ENCODE peak calls at places on chromosomes 4 and X, in five cellular contexts. Y is aorta, P is dorsolateral prefrontal cortex, H is upper lobe of right lung, N is heart left ventricle. E is an unnamed sample. For H3K27me3, the result is how much of the 10 kb centered on the place peaks cover.

GRCh38 chr4:39932776-39933402 is 44.8 kb downstream of the PDS5A start:
- DNase-seq in Y (no peak), P (no peak), H (no peak), N (no peak), E (no peak)

GRCh38 chr4:119221412-119221811 is 8.9 kb downstream of the USP53 start:
- DNase-seq in Y (no peak), P (no peak), H (no peak), N (no peak), E (no peak)

GRCh38 chr4:105474110-105474518 is 252 bp upstream of the PPA2 start:
- DNase-seq in Y (peak), P (peak), H (peak), N (peak), E (no peak)

GRCh38 chr4:108796173-108796572 is 33.3 kb upstream of the ETNPPL start:
- DNase-seq in Y (no peak), P (no peak), H (no peak), N (no peak), E (no peak)

GRCh38 chr4:17232575-17233253 is 279.2 kb downstream of the QDPR start:
- DNase-seq in Y (no peak), P (no peak), H (no peak), N (peak), E (no peak)

GRCh38 chr4:186606593-186606992 is 51.2 kb upstream of the MTNR1A start:
- DNase-seq in Y (no peak), P (no peak), H (no peak), N (no peak), E (no peak)

GRCh38 chr4:77036206-77036605 is 39.6 kb downstream of the CCNI start:
- DNase-seq in Y (no peak), P (no peak), H (no peak), N (no peak), E (no peak)

GRCh38 chr4:17515724-17516407 is 901 bp downstream of the CLRN2 start:
- DNase-seq in Y (no peak), P (no peak), H (no peak), N (no peak), E (no peak)

GRCh38 chr4:165177725-165178666 is 29.4 kb upstream of the KLHL2 start:
- DNase-seq in Y (no peak), P (no peak), H (no peak), N (no peak), E (no peak)

GRCh38 chr4:101074326-101074725 is 273.0 kb downstream of the PPP3CA start:
- DNase-seq in Y (no peak), P (no peak), H (no peak), N (no peak), E (no peak)

GRCh38 chr4:165668694-165669093 is 204.3 kb upstream of the TLL1 start:
- DNase-seq in Y (no peak), P (no peak), H (no peak), N (no peak), E (no peak)

GRCh38 chr4:126748736-126749135 is 884.0 kb upstream of the INTU start:
- DNase-seq in Y (no peak), P (no peak), H (no peak), N (no peak), E (no peak)

GRCh38 chr4:8082517-8083055 is 76.0 kb downstream of the ABLIM2 start:
- DNase-seq in Y (no peak), P (no peak), H (no peak), N (no peak), E (no peak)

GRCh38 chr4:169283114-169283509 is 12.4 kb upstream of the SH3RF1 start:
- DNase-seq in Y (no peak), P (no peak), H (no peak), N (no peak), E (no peak)

GRCh38 chr4:164383187-164384181 is 370.4 kb upstream of the SMIM31 start:
- DNase-seq in Y (peak), P (peak), H (peak), N (no peak), E (no peak)

GRCh38 chrX:115650916-115651315 is 89.9 kb downstream of the PLS3 start:
- DNase-seq in Y (no peak), P (no peak), H (no peak), N (no peak), E (no peak)

GRCh38 chrX:2711441-2711840 is 20.3 kb downstream of the CD99 start:
- DNase-seq in Y (no peak), P (no peak), H (no peak), N (no peak), E (no peak)

GRCh38 chr4:1004557-1005485 is 6.6 kb upstream of the FGFRL1 start:
- DNase-seq in Y (no peak), P (no peak), H (no peak), N (peak), E (no peak)

GRCh38 chr4:112604590-112604989 is 32.1 kb downstream of the ZGRF1 start:
- DNase-seq in Y (no peak), P (no peak), H (no peak), N (peak), E (no peak)

GRCh38 chr4:156970501-156971167 is 965 bp downstream of the PDGFC start:
- DNase-seq in Y (peak), P (peak), H (peak), N (peak), E (peak)

GRCh38 chr4:38867478-38868054 is at the start of gene FAM114A1:
- DNase-seq in Y (peak), P (peak), H (peak), N (peak), E (peak)

GRCh38 chr4:71691416-71692073 is 92.3 kb downstream of the GC start:
- DNase-seq in Y (no peak), P (no peak), H (no peak), N (no peak), E (no peak)

GRCh38 chr4:140212171-140212570 is 58.2 kb upstream of the MAML3 start:
- DNase-seq in Y (no peak), P (no peak), H (no peak), N (no peak), E (no peak)

GRCh38 chr4:26746742-26747351 is 113.8 kb upstream of the STIM2 start:
- DNase-seq in Y (no peak), P (no peak), H (no peak), N (no peak), E (no peak)

GRCh38 chr4:87423313-87424031 is 1.1 kb downstream of the NUDT9 start:
- DNase-seq in Y (no peak), P (no peak), H (no peak), N (no peak), E (no peak)

GRCh38 chrX:110667706-110668105 is 127.9 kb downstream of the CHRDL1 start:
- DNase-seq in Y (no peak), P (no peak), H (no peak), N (no peak), E (no peak)

GRCh38 chr4:168558587-168558986 is 61.7 kb downstream of the PALLD start:
- DNase-seq in Y (no peak), P (no peak), H (no peak), N (no peak), E (no peak)

GRCh38 chr4:56261027-56261426 is 126.3 kb downstream of the AASDH start:
- DNase-seq in Y (no peak), P (no peak), H (no peak), N (no peak), E (no peak)

GRCh38 chr4:1460967-1461868 is 55.0 kb upstream of the NKX1-1 start:
- DNase-seq in Y (no peak), P (no peak), H (peak), N (no peak), E (no peak)

GRCh38 chrX:111270339-111270738 is at the start of gene CAPN6:
- DNase-seq in Y (peak), P (no peak), H (peak), N (no peak), E (no peak)

GRCh38 chrX:109872021-109872730 is 130.7 kb upstream of the TMEM164 start:
- DNase-seq in Y (no peak), P (no peak), H (no peak), N (no peak), E (no peak)

DNA sequence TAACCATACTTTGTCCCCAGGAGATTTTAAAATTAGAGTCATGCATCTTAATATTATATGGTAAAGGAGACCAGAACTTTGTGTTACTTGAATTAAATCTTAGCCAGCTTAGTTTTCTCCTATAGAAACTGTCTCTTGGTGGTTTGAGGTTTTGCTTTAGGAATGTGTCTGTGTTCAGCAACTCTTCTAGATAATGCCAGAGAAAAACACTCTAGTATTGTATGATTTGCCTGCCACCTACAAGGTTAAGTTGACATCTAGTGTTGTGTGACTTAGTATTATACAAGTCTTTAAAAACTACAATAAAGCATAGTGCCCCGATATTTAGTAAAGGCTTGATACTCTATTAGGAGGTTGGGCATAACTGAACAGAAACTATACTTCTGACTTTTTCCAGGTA is 2.1 kb downstream of the UGT8 start:
- DNase-seq in Y (no peak), P (no peak), H (no peak), N (no peak), E (no peak)
- H3K4me3 ChIP-seq in Y (no peak), P (peak), H (no peak), N (no peak), E (no peak)

GRCh38 chrX:66602381-66602938 is 36.4 kb downstream of the EDA2R start:
- DNase-seq in Y (no peak), P (no peak), H (no peak), N (no peak), E (no peak)

DNA sequence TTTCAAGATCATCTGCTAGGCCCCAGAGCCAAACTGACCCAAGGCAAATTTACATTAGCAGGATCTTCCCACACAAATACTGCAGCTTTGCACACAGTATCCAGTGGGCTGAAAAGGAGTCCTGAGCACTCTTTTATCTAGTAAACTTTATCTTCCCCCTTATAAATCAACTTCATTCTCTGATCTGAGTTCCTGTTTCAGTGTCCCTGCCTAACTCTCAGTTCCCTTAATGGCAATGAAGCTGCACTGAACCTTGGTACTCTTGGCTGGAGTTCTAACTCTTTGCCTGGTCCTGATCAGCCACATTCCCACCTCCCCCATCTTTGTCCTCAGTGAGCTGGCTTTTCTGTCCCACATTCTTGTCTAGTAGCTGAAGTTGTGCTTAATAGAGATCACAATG is 37.4 kb downstream of the EDA2R start:
- DNase-seq in Y (no peak), P (no peak), H (no peak), N (no peak), E (no peak)
- H3K27me3 ChIP-seq in Y (under half), P (under half), H (under half), N (under half), E (under half)

DNA sequence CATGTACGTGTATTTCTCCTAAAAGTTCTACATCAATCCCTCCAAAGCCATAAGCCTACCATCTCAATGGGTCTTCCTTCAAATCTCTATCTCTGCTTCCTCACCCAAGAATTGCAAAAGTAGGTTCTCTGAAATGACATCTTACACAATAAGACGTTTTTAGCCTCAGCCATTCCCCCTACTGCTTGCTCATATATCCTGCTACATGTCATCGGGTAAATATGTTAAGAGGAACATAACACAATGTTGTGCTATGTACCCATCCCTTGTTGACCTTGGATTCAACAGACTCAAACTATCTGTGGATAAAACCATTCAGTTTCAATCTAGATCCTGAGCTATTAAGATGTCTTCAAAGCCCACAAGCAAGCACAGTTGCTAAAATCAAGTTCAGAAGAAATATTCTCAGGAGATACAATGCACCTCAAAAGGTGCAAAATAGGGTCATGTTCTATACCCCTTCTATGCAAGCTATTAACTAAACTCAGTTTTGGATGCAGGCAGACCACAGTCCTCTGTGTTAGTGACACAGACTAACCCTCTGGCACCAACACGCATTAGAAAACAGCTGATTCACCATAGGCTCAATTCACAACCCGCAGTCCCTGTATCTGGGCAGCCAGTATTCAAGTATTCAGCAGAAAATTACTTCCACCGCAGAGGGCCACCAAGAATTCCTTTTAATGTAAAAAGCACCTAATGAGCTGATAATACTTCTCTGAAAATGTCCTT is 56.8 kb downstream of the CD99L2 start:
- DNase-seq in Y (no peak), P (no peak), H (no peak), N (no peak), E (no peak)
- H3K4me3 ChIP-seq in Y (no peak), P (no peak), H (no peak), N (no peak), E (no peak)

DNA sequence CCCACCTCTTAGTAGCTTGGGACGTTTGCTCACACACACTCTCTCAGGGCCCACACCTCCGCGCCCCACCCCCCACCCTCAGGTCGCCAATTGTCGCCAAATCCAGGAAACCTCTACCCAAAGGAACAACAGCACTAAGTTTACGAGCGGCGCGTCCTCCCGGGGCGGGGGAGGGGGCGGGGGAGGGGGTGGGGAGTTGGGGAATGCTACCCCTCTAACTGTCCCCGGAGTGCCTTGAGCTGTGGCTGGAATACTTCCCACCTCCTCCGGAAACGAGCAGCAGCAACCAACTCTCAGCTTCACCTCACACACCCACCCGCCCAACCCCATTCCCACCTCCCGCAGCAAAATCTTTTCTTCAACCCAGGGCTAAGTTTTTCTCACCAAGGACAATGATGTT is 135.6 kb upstream of the ZIC3 start:
- DNase-seq in Y (no peak), P (no peak), H (no peak), N (no peak), E (no peak)
- H3K27me3 ChIP-seq in Y (under half), P (half or more), H (under half), N (under half), E (under half)

E was measured in gastrocnemius medialis.